ENCODE peak calls at places on chromosomes 1 and 21, in four cellular contexts. One of them, this sample, is unnamed.

GRCh38 chr1:2407166-2407990 is 5.0 kb downstream of the PEX10 start:
- DNase-seq in upper lobe of left lung: no peak
- DNase-seq in breast epithelium: no peak
- DNase-seq in stomach: no peak
- DNase-seq in this sample: no peak

GRCh38 chr1:26191739-26192138 is 1.3 kb downstream of the CATSPER4 start:
- DNase-seq in upper lobe of left lung: no peak
- DNase-seq in breast epithelium: no peak
- DNase-seq in stomach: no peak
- DNase-seq in this sample: no peak

GRCh38 chr1:223062177-223062576 is 80.9 kb downstream of the TLR5 start:
- DNase-seq in upper lobe of left lung: no peak
- DNase-seq in breast epithelium: no peak
- DNase-seq in stomach: no peak
- DNase-seq in this sample: no peak

GRCh38 chr1:229947968-229948367 is 119.1 kb upstream of the GALNT2 start:
- DNase-seq in upper lobe of left lung: no peak
- DNase-seq in breast epithelium: no peak
- DNase-seq in stomach: no peak
- DNase-seq in this sample: no peak

GRCh38 chr21:33301632-33302002 is 23.2 kb upstream of the IFNAR1 start:
- DNase-seq in upper lobe of left lung: no peak
- DNase-seq in breast epithelium: no peak
- DNase-seq in stomach: no peak
- DNase-seq in this sample: no peak

GRCh38 chr1:89254658-89255287 is 17.9 kb downstream of the GBP5 start:
- DNase-seq in upper lobe of left lung: no peak
- DNase-seq in breast epithelium: no peak
- DNase-seq in stomach: no peak
- DNase-seq in this sample: no peak

GRCh38 chr1:222279591-222279990 is 268.3 kb downstream of the HHIPL2 start:
- DNase-seq in upper lobe of left lung: no peak
- DNase-seq in breast epithelium: no peak
- DNase-seq in stomach: no peak
- DNase-seq in this sample: no peak

GRCh38 chr1:3261969-3262579 is 192.4 kb upstream of the ARHGEF16 start:
- DNase-seq in upper lobe of left lung: no peak
- DNase-seq in breast epithelium: no peak
- DNase-seq in stomach: no peak
- DNase-seq in this sample: no peak

GRCh38 chr1:114037503-114037890 is 58.2 kb downstream of the OLFML3 start:
- DNase-seq in upper lobe of left lung: no peak
- DNase-seq in breast epithelium: no peak
- DNase-seq in stomach: no peak
- DNase-seq in this sample: no peak

GRCh38 chr1:111928531-111928930 is 60.9 kb downstream of the KCND3 start:
- DNase-seq in upper lobe of left lung: no peak
- DNase-seq in breast epithelium: no peak
- DNase-seq in stomach: no peak
- DNase-seq in this sample: no peak

GRCh38 chr1:32536764-32537163 is 2.5 kb upstream of the ZBTB8A start:
- DNase-seq in upper lobe of left lung: no peak
- DNase-seq in breast epithelium: no peak
- DNase-seq in stomach: no peak
- DNase-seq in this sample: no peak

GRCh38 chr1:201114245-201115131 is 2.3 kb upstream of the CACNA1S start:
- DNase-seq in upper lobe of left lung: peak; percentile 89
- DNase-seq in breast epithelium: peak; percentile 73
- DNase-seq in stomach: peak; percentile 88
- DNase-seq in this sample: no peak

GRCh38 chr21:46036696-46037337 is 55.2 kb downstream of the COL6A1 start:
- DNase-seq in upper lobe of left lung: no peak
- DNase-seq in breast epithelium: no peak
- DNase-seq in stomach: no peak
- DNase-seq in this sample: no peak

GRCh38 chr1:9827558-9828185 is 3.9 kb upstream of the CLSTN1 start:
- DNase-seq in upper lobe of left lung: no peak
- DNase-seq in breast epithelium: no peak
- DNase-seq in stomach: no peak
- DNase-seq in this sample: peak; percentile 67

GRCh38 chr21:42039911-42040351 is 29.8 kb upstream of the ZBTB21 start:
- DNase-seq in upper lobe of left lung: no peak
- DNase-seq in breast epithelium: no peak
- DNase-seq in stomach: no peak
- DNase-seq in this sample: no peak

GRCh38 chr1:9143250-9143649 is 14.3 kb upstream of the GPR157 start:
- DNase-seq in upper lobe of left lung: no peak
- DNase-seq in breast epithelium: peak; percentile 68
- DNase-seq in stomach: no peak
- DNase-seq in this sample: no peak

GRCh38 chr1:182589931-182590330 is 875 bp upstream of the RNASEL start:
- DNase-seq in upper lobe of left lung: no peak
- DNase-seq in breast epithelium: no peak
- DNase-seq in stomach: no peak
- DNase-seq in this sample: peak; percentile 74

GRCh38 chr1:176854134-176854533 is 310.4 kb downstream of the ASTN1 start:
- DNase-seq in upper lobe of left lung: no peak
- DNase-seq in breast epithelium: no peak
- DNase-seq in stomach: no peak
- DNase-seq in this sample: no peak

GRCh38 chr1:93506140-93506539 is 58.2 kb downstream of the FNBP1L start:
- DNase-seq in upper lobe of left lung: no peak
- DNase-seq in breast epithelium: no peak
- DNase-seq in stomach: no peak
- DNase-seq in this sample: no peak

GRCh38 chr1:179077396-179077795 is 4.5 kb upstream of the TOR3A start:
- DNase-seq in upper lobe of left lung: no peak
- DNase-seq in breast epithelium: no peak
- DNase-seq in stomach: no peak
- DNase-seq in this sample: no peak

GRCh38 chr1:117612517-117613248 is 6.8 kb downstream of the TENT5C start:
- DNase-seq in upper lobe of left lung: no peak
- DNase-seq in breast epithelium: peak; percentile 10
- DNase-seq in stomach: no peak
- DNase-seq in this sample: peak; percentile 79
- TF ChIP-seq POLR2AphosphoS5 in upper lobe of left lung: no peak
- TF ChIP-seq POLR2AphosphoS5 in breast epithelium: no peak
- TF ChIP-seq POLR2AphosphoS5 in stomach: no peak
- TF ChIP-seq POLR2AphosphoS5 in this sample: no peak

DNA sequence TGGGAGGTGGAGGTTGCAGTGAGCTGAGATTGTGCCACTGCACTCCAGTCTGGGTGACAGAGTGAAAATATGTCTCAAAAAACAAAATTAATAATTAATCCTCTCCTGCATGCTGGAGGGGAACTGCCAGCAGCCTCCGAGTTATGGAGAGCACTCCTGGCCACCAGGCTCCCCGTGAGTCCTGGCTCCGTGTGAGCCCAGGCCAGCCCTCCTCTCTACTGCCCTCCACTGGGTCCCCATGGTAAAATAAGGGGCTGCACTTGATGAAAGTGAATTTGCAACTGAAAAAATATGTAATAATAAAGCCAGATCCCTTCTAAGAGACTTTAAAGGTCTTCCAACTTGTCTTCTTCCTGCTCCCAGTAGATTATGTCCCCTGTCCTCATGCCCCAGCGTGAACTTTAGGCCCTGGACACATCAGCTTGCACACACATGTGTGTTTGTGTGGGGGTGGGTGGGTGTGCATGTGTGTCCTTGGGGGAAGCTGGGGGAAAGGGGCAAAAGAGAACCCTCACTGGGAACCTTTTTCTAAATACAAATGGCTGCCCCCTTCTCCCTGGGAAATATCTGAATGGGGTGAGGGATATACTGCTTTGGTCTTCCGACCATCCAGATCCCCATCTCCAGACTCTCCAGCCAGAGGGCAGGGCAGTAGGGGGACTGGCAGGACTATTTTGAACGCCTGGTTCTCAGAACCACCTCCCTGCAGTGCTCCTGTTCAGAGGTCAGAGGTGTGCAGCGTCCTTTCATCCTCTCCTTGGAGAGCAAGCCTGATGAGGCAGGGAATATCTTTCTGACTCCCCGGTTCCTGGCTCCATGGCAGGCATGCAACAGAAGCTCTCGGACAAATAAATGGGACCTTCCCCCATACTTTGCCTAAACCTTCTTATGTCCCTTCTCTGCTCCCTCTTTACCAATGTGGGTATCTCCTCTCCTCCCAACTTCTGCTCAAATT is 26.2 kb downstream of the NEK2 start:
- DNase-seq in upper lobe of left lung: no peak
- DNase-seq in breast epithelium: no peak
- DNase-seq in stomach: peak; percentile 68
- DNase-seq in this sample: no peak
- TF ChIP-seq CTCF in upper lobe of left lung: peak; percentile 39
- TF ChIP-seq CTCF in breast epithelium: no peak
- TF ChIP-seq CTCF in stomach: peak; percentile 48
- TF ChIP-seq CTCF in this sample: peak; percentile 26

GRCh38 chr1:52574594-52574993 is 21.7 kb upstream of the TUT4 start:
- DNase-seq in upper lobe of left lung: no peak
- DNase-seq in breast epithelium: no peak
- DNase-seq in stomach: no peak
- DNase-seq in this sample: no peak
- TF ChIP-seq POLR2AphosphoS5 in upper lobe of left lung: no peak
- TF ChIP-seq POLR2AphosphoS5 in breast epithelium: no peak
- TF ChIP-seq POLR2AphosphoS5 in stomach: no peak
- TF ChIP-seq POLR2AphosphoS5 in this sample: peak; percentile 86

GRCh38 chr1:226940029-226940805 is at the start of gene COQ8A:
- DNase-seq in upper lobe of left lung: peak; percentile 100
- DNase-seq in breast epithelium: peak; percentile 99
- DNase-seq in stomach: peak; percentile 99
- DNase-seq in this sample: peak; percentile 100
- TF ChIP-seq CTCF in upper lobe of left lung: no peak
- TF ChIP-seq CTCF in breast epithelium: peak; percentile 13
- TF ChIP-seq CTCF in stomach: no peak
- TF ChIP-seq CTCF in this sample: no peak

GRCh38 chr1:206435450-206435849 is 34.8 kb upstream of the IKBKE start:
- DNase-seq in upper lobe of left lung: no peak
- DNase-seq in breast epithelium: no peak
- DNase-seq in stomach: no peak
- DNase-seq in this sample: no peak

GRCh38 chr1:206441336-206441967 is 28.8 kb upstream of the IKBKE start:
- DNase-seq in upper lobe of left lung: no peak
- DNase-seq in breast epithelium: no peak
- DNase-seq in stomach: no peak
- DNase-seq in this sample: no peak

GRCh38 chr1:206442101-206442500 is 28.2 kb upstream of the IKBKE start:
- DNase-seq in upper lobe of left lung: no peak
- DNase-seq in breast epithelium: no peak
- DNase-seq in stomach: no peak
- DNase-seq in this sample: no peak

GRCh38 chr1:206439205-206439604 is 31.1 kb upstream of the IKBKE start:
- DNase-seq in upper lobe of left lung: no peak
- DNase-seq in breast epithelium: no peak
- DNase-seq in stomach: no peak
- DNase-seq in this sample: no peak

DNA sequence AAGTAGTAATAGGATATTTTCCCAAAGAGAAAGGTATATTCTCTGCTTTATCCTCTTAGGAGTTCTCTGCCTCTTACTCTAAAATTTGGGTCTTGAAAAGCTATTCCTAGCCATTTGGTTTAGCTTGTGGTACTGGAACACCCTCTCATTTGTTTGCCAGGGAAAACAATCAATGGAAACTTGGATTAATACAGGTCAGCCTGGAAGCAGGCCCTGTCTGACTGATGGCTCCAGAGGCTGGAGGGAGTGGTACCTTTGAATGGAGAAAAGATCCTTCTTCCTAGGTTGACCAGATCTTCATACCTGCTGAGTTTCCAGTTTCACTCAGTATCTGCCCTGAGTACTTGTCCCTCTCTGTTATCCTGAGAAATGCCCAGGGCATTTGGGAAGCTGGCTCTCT is 31.7 kb upstream of the IKBKE start:
- DNase-seq in upper lobe of left lung: no peak
- DNase-seq in breast epithelium: no peak
- DNase-seq in stomach: no peak
- DNase-seq in this sample: no peak
- TF ChIP-seq POLR2AphosphoS5 in upper lobe of left lung: no peak
- TF ChIP-seq POLR2AphosphoS5 in breast epithelium: no peak
- TF ChIP-seq POLR2AphosphoS5 in stomach: no peak
- TF ChIP-seq POLR2AphosphoS5 in this sample: no peak

GRCh38 chr1:36818771-36819170 is 215.5 kb downstream of the GRIK3 start:
- DNase-seq in upper lobe of left lung: no peak
- DNase-seq in breast epithelium: no peak
- DNase-seq in stomach: no peak
- DNase-seq in this sample: no peak

GRCh38 chr1:36814774-36815173 is 219.5 kb downstream of the GRIK3 start:
- DNase-seq in upper lobe of left lung: no peak
- DNase-seq in breast epithelium: no peak
- DNase-seq in stomach: no peak
- DNase-seq in this sample: no peak

GRCh38 chr1:36821386-36821785 is 212.9 kb downstream of the GRIK3 start:
- DNase-seq in upper lobe of left lung: no peak
- DNase-seq in breast epithelium: no peak
- DNase-seq in stomach: no peak
- DNase-seq in this sample: no peak

DNA sequence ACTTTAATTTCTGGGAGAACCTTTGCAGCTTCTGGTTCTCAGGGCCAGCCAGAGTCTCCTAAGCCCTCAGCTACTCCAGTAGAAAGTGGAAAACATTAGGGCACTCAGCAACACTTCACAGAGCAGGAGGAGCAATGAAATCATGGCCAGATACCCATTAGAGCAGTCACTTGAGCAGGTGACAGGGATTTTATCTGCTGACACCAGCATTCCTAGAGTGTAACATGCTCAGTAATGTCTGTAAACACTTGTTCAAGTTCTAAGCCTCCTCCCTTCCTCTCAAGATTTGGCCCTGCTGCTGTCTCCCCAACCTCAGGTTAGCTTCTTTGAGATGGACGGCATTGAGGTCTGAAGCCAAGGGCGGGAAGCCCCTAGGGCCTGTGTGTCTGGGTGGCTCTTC is 218.0 kb downstream of the GRIK3 start:
- DNase-seq in upper lobe of left lung: no peak
- DNase-seq in breast epithelium: no peak
- DNase-seq in stomach: no peak
- DNase-seq in this sample: no peak
- TF ChIP-seq CTCF in upper lobe of left lung: no peak
- TF ChIP-seq CTCF in breast epithelium: no peak
- TF ChIP-seq CTCF in stomach: no peak
- TF ChIP-seq CTCF in this sample: no peak

GRCh38 chr1:121586369-121587229 is 401.8 kb downstream of the SRGAP2C start:
- DNase-seq in upper lobe of left lung: no peak
- DNase-seq in breast epithelium: no peak
- DNase-seq in stomach: peak; percentile 71
- DNase-seq in this sample: no peak
- TF ChIP-seq POLR2AphosphoS5 in upper lobe of left lung: no peak
- TF ChIP-seq POLR2AphosphoS5 in breast epithelium: no peak
- TF ChIP-seq POLR2AphosphoS5 in stomach: no peak
- TF ChIP-seq POLR2AphosphoS5 in this sample: no peak